ENCODE peak calls at places on chromosomes 3 and 15, in four cellular contexts. W is activated naive CD8-positive, alpha-beta T cell treated with anti-CD3 and anti-CD28 coated beads, Interleukin-2, amount 50 U/mL, for 16 hours; D is omental fat pad; O is activated gamma-delta T cell treated with Interleukin-2 at 50 U/mL for 16 hours. T is an unnamed sample.

GRCh38 chr3:69914395-69914794 is 85.1 kb upstream of the SAMMSON start:
- DNase-seq in W (no peak), D (no peak), O (no peak), T (no peak)

GRCh38 chr3:72634128-72634527 is 214.1 kb downstream of the SHQ1 start:
- DNase-seq in W (no peak), D (no peak), O (no peak), T (no peak)

GRCh38 chr3:120791958-120792357 is 49.4 kb downstream of the GTF2E1 start:
- DNase-seq in W (no peak), D (no peak), O (no peak), T (peak)

GRCh38 chr3:106299300-106300098 is 430.7 kb upstream of the CBLB start:
- DNase-seq in W (no peak), D (no peak), O (no peak), T (no peak)

GRCh38 chr3:126121074-126121473 is 37.1 kb upstream of the SLC41A3 start:
- DNase-seq in W (no peak), D (no peak), O (no peak), T (no peak)

GRCh38 chr15:49423021-49423420 is at the start of gene FGF7:
- DNase-seq in W (no peak), D (no peak), O (no peak), T (no peak)

GRCh38 chr3:43253294-43253693 is 33.0 kb upstream of the SNRK start:
- DNase-seq in W (no peak), D (no peak), O (no peak), T (no peak)

GRCh38 chr15:62163847-62164499 is 1.1 kb downstream of the C2CD4B start:
- DNase-seq in W (no peak), D (no peak), O (no peak), T (no peak)

GRCh38 chr3:197847866-197848401 is 56.9 kb downstream of the LRCH3 start:
- DNase-seq in W (no peak), D (no peak), O (peak), T (no peak)

GRCh38 chr3:81580399-81580798 is 181.0 kb downstream of the GBE1 start:
- DNase-seq in W (no peak), D (no peak), O (no peak), T (no peak)

GRCh38 chr15:64452988-64453688 is 7.2 kb upstream of the ZNF609 start:
- DNase-seq in W (no peak), D (no peak), O (no peak), T (peak)

GRCh38 chr3:188905580-188905979 is 266.2 kb upstream of the TPRG1 start:
- DNase-seq in W (no peak), D (no peak), O (no peak), T (no peak)

GRCh38 chr15:65083262-65083701 is 6.7 kb downstream of the KBTBD13 start:
- DNase-seq in W (no peak), D (no peak), O (no peak), T (no peak)

GRCh38 chr3:148708409-148708808 is 10.7 kb downstream of the AGTR1 start:
- DNase-seq in W (no peak), D (no peak), O (no peak), T (no peak)

GRCh38 chr15:32774022-32774421 is 56.2 kb downstream of the GREM1 start:
- DNase-seq in W (no peak), D (no peak), O (no peak), T (no peak)

GRCh38 chr15:29601811-29602210 is 220.5 kb downstream of the TJP1 start:
- DNase-seq in W (no peak), D (no peak), O (no peak), T (no peak)

GRCh38 chr3:175073209-175073905 is 214.2 kb downstream of the NAALADL2 start:
- DNase-seq in W (no peak), D (no peak), O (no peak), T (no peak)

GRCh38 chr15:83365370-83365938 is 81.0 kb upstream of the BNC1 start:
- DNase-seq in W (no peak), D (peak), O (no peak), T (no peak)

GRCh38 chr15:80887148-80887547 is 102.5 kb downstream of the MESD start:
- DNase-seq in W (no peak), D (no peak), O (no peak), T (no peak)

GRCh38 chr3:191143224-191143623 is 55.8 kb upstream of the OSTN start:
- DNase-seq in W (no peak), D (no peak), O (no peak), T (peak)

GRCh38 chr3:72798552-72799195 is 49.6 kb downstream of the SHQ1 start:
- DNase-seq in W (no peak), D (no peak), O (no peak), T (no peak)

GRCh38 chr3:43106293-43106628 is 382 bp upstream of the POMGNT2 start:
- DNase-seq in W (no peak), D (no peak), O (no peak), T (no peak)

GRCh38 chr15:101652783-101653430 is 726 bp upstream of the TM2D3 start:
- DNase-seq in W (no peak), D (no peak), O (no peak), T (no peak)

GRCh38 chr3:170809975-170810357 is 60.0 kb downstream of the RPL22L1 start:
- DNase-seq in W (no peak), D (no peak), O (no peak), T (no peak)

GRCh38 chr3:14480207-14481017 is 59.7 kb downstream of the GRIP2 start:
- DNase-seq in W (no peak), D (no peak), O (no peak), T (peak)

GRCh38 chr3:149582395-149582794 is 75.4 kb downstream of the WWTR1 start:
- DNase-seq in W (no peak), D (no peak), O (no peak), T (no peak)

GRCh38 chr3:128280466-128281455 is 127.5 kb downstream of the EEFSEC start:
- DNase-seq in W (no peak), D (no peak), O (no peak), T (no peak)

GRCh38 chr15:65286069-65286703 is 497 bp downstream of the PARP16 start:
- DNase-seq in W (no peak), D (no peak), O (no peak), T (no peak)

GRCh38 chr3:72655151-72655551 is 193.1 kb downstream of the SHQ1 start:
- DNase-seq in W (no peak), D (no peak), O (no peak), T (no peak)

GRCh38 chr3:37604336-37604833 is 257.3 kb upstream of the CTDSPL start:
- DNase-seq in W (no peak), D (no peak), O (no peak), T (no peak)

GRCh38 chr3:10238330-10238995 is 9.8 kb upstream of the TATDN2 start:
- DNase-seq in W (no peak), D (no peak), O (peak), T (no peak)

GRCh38 chr15:80512729-80513670 is 108.8 kb downstream of the ARNT2 start:
- DNase-seq in W (no peak), D (no peak), O (no peak), T (no peak)

GRCh38 chr3:16427309-16427965 is 86.1 kb downstream of the RFTN1 start:
- DNase-seq in W (no peak), D (no peak), O (no peak), T (no peak)

GRCh38 chr3:146035366-146035765 is 125.6 kb downstream of the PLOD2 start:
- DNase-seq in W (no peak), D (no peak), O (no peak), T (no peak)

GRCh38 chr15:59371458-59372351 is 966 bp downstream of the MYO1E start:
- DNase-seq in W (no peak), D (no peak), O (peak), T (no peak)

GRCh38 chr3:5014431-5014830 is 35.2 kb downstream of the BHLHE40 start:
- DNase-seq in W (no peak), D (no peak), O (no peak), T (no peak)

GRCh38 chr15:84992157-84992940 is 10.7 kb downstream of the PDE8A start:
- DNase-seq in W (no peak), D (no peak), O (no peak), T (peak)

GRCh38 chr15:52464478-52464877 is 64.2 kb downstream of the MYO5A start:
- DNase-seq in W (no peak), D (no peak), O (no peak), T (no peak)

GRCh38 chr3:171183042-171183441 is 156.5 kb upstream of the SLC2A2 start:
- DNase-seq in W (no peak), D (no peak), O (no peak), T (no peak)

GRCh38 chr3:137103739-137104138 is 146.0 kb downstream of the IL20RB start:
- DNase-seq in W (no peak), D (no peak), O (no peak), T (no peak)

T was measured in pulmonary artery endothelial cell.